ENCODE peak calls at places on chromosomes 2 and 18, in nine cellular contexts. One of them, this sample, is unnamed.
A peak's percentile ranks its signal among the peaks of the same experiment; 100 is the strongest.

GRCh38 chr2:137357641-137358040 is 592.3 kb downstream of the THSD7B start:
- DNase-seq in fibroblast of the aortic adventitia: no peak
- DNase-seq in cardiac muscle cell: no peak
- DNase-seq in aorta: no peak
- DNase-seq in stomach: no peak
- DNase-seq in colonic mucosa: no peak
- DNase-seq in K562: no peak
- DNase-seq in AG09309: no peak
- DNase-seq in endodermal cell: no peak
- DNase-seq in this sample: no peak

GRCh38 chr2:17962874-17963273 is 84.4 kb downstream of the KCNS3 start:
- DNase-seq in fibroblast of the aortic adventitia: no peak
- DNase-seq in cardiac muscle cell: no peak
- DNase-seq in aorta: no peak
- DNase-seq in stomach: no peak
- DNase-seq in colonic mucosa: no peak
- DNase-seq in K562: no peak
- DNase-seq in AG09309: no peak
- DNase-seq in endodermal cell: no peak
- DNase-seq in this sample: no peak

GRCh38 chr2:204545861-204546773 is 842 bp downstream of the PARD3B start:
- DNase-seq in fibroblast of the aortic adventitia: no peak
- DNase-seq in cardiac muscle cell: no peak
- DNase-seq in aorta: no peak
- DNase-seq in stomach: peak; percentile 48
- DNase-seq in colonic mucosa: peak; percentile 62
- DNase-seq in K562: no peak
- DNase-seq in AG09309: no peak
- DNase-seq in endodermal cell: peak; percentile 77
- DNase-seq in this sample: peak; percentile 66

GRCh38 chr2:214184461-214184860 is 226.4 kb upstream of the VWC2L start:
- DNase-seq in fibroblast of the aortic adventitia: no peak
- DNase-seq in cardiac muscle cell: no peak
- DNase-seq in aorta: no peak
- DNase-seq in stomach: no peak
- DNase-seq in colonic mucosa: no peak
- DNase-seq in K562: no peak
- DNase-seq in AG09309: no peak
- DNase-seq in endodermal cell: no peak
- DNase-seq in this sample: no peak

GRCh38 chr2:189086710-189087109 is 92.9 kb downstream of the COL5A2 start:
- DNase-seq in fibroblast of the aortic adventitia: peak; percentile 91
- DNase-seq in cardiac muscle cell: no peak
- DNase-seq in aorta: no peak
- DNase-seq in stomach: no peak
- DNase-seq in colonic mucosa: no peak
- DNase-seq in K562: no peak
- DNase-seq in AG09309: peak; percentile 50
- DNase-seq in endodermal cell: no peak
- DNase-seq in this sample: no peak

GRCh38 chr2:100730290-100730868 is 89.6 kb upstream of the NPAS2 start:
- DNase-seq in fibroblast of the aortic adventitia: peak; percentile 85
- DNase-seq in cardiac muscle cell: peak; percentile 61
- DNase-seq in aorta: peak; percentile 73
- DNase-seq in stomach: peak; percentile 74
- DNase-seq in colonic mucosa: peak; percentile 77
- DNase-seq in K562: peak; percentile 23
- DNase-seq in AG09309: no peak
- DNase-seq in endodermal cell: peak; percentile 89
- DNase-seq in this sample: no peak

GRCh38 chr2:64234785-64235184 is 90.6 kb upstream of the PELI1 start:
- DNase-seq in fibroblast of the aortic adventitia: no peak
- DNase-seq in cardiac muscle cell: no peak
- DNase-seq in aorta: no peak
- DNase-seq in stomach: no peak
- DNase-seq in colonic mucosa: no peak
- DNase-seq in K562: no peak
- DNase-seq in AG09309: no peak
- DNase-seq in endodermal cell: no peak
- DNase-seq in this sample: no peak

GRCh38 chr2:240775911-240776310 is 44.1 kb downstream of the KIF1A start:
- DNase-seq in fibroblast of the aortic adventitia: no peak
- DNase-seq in cardiac muscle cell: peak; percentile 61
- DNase-seq in aorta: no peak
- DNase-seq in stomach: no peak
- DNase-seq in colonic mucosa: no peak
- DNase-seq in K562: no peak
- DNase-seq in AG09309: no peak
- DNase-seq in endodermal cell: no peak
- DNase-seq in this sample: no peak

GRCh38 chr2:238914648-238915015 is 66.7 kb downstream of the TWIST2 start:
- DNase-seq in fibroblast of the aortic adventitia: peak; percentile 52
- DNase-seq in cardiac muscle cell: no peak
- DNase-seq in aorta: no peak
- DNase-seq in stomach: no peak
- DNase-seq in colonic mucosa: no peak
- DNase-seq in K562: no peak
- DNase-seq in AG09309: no peak
- DNase-seq in endodermal cell: no peak
- DNase-seq in this sample: no peak

GRCh38 chr2:114085992-114086391 is 196.1 kb downstream of the ACTR3 start:
- DNase-seq in fibroblast of the aortic adventitia: no peak
- DNase-seq in cardiac muscle cell: no peak
- DNase-seq in aorta: no peak
- DNase-seq in stomach: no peak
- DNase-seq in colonic mucosa: no peak
- DNase-seq in K562: no peak
- DNase-seq in AG09309: no peak
- DNase-seq in endodermal cell: no peak
- DNase-seq in this sample: no peak

GRCh38 chr2:114083717-114084387 is 194.0 kb downstream of the ACTR3 start:
- DNase-seq in fibroblast of the aortic adventitia: no peak
- DNase-seq in cardiac muscle cell: no peak
- DNase-seq in aorta: no peak
- DNase-seq in stomach: no peak
- DNase-seq in colonic mucosa: no peak
- DNase-seq in K562: no peak
- DNase-seq in AG09309: no peak
- DNase-seq in endodermal cell: no peak
- DNase-seq in this sample: no peak

GRCh38 chr2:114085238-114085637 is 195.3 kb downstream of the ACTR3 start:
- DNase-seq in fibroblast of the aortic adventitia: no peak
- DNase-seq in cardiac muscle cell: no peak
- DNase-seq in aorta: no peak
- DNase-seq in stomach: no peak
- DNase-seq in colonic mucosa: no peak
- DNase-seq in K562: no peak
- DNase-seq in AG09309: no peak
- DNase-seq in endodermal cell: no peak
- DNase-seq in this sample: no peak

GRCh38 chr2:114079366-114080004 is 189.6 kb downstream of the ACTR3 start:
- DNase-seq in fibroblast of the aortic adventitia: no peak
- DNase-seq in cardiac muscle cell: no peak
- DNase-seq in aorta: no peak
- DNase-seq in stomach: no peak
- DNase-seq in colonic mucosa: no peak
- DNase-seq in K562: no peak
- DNase-seq in AG09309: no peak
- DNase-seq in endodermal cell: no peak
- DNase-seq in this sample: no peak

GRCh38 chr2:114082731-114083433 is 193.0 kb downstream of the ACTR3 start:
- DNase-seq in fibroblast of the aortic adventitia: no peak
- DNase-seq in cardiac muscle cell: no peak
- DNase-seq in aorta: no peak
- DNase-seq in stomach: no peak
- DNase-seq in colonic mucosa: no peak
- DNase-seq in K562: no peak
- DNase-seq in AG09309: no peak
- DNase-seq in endodermal cell: no peak
- DNase-seq in this sample: peak; percentile 8
- H3K4me3 ChIP-seq in fibroblast of the aortic adventitia: no peak overlapping the region
- H3K4me3 ChIP-seq in cardiac muscle cell: no peak overlapping the region
- H3K4me3 ChIP-seq in aorta: no peak overlapping the region
- H3K4me3 ChIP-seq in stomach: no peak overlapping the region
- H3K4me3 ChIP-seq in colonic mucosa: no peak overlapping the region
- H3K4me3 ChIP-seq in K562: no peak overlapping the region
- H3K4me3 ChIP-seq in AG09309: no peak overlapping the region
- H3K4me3 ChIP-seq in endodermal cell: no peak overlapping the region
- H3K4me3 ChIP-seq in this sample: no peak overlapping the region

GRCh38 chr2:152395132-152396024 is 60.4 kb downstream of the FMNL2 start:
- DNase-seq in fibroblast of the aortic adventitia: peak; percentile 46
- DNase-seq in cardiac muscle cell: no peak
- DNase-seq in aorta: no peak
- DNase-seq in stomach: no peak
- DNase-seq in colonic mucosa: no peak
- DNase-seq in K562: no peak
- DNase-seq in AG09309: no peak
- DNase-seq in endodermal cell: no peak
- DNase-seq in this sample: no peak
- H3K4me3 ChIP-seq in fibroblast of the aortic adventitia: peak overlapping the region; percentile 52
- H3K4me3 ChIP-seq in cardiac muscle cell: no peak overlapping the region
- H3K4me3 ChIP-seq in aorta: peak overlapping the region; percentile 10
- H3K4me3 ChIP-seq in stomach: no peak overlapping the region
- H3K4me3 ChIP-seq in colonic mucosa: no peak overlapping the region
- H3K4me3 ChIP-seq in K562: no peak overlapping the region
- H3K4me3 ChIP-seq in AG09309: peak overlapping the region; percentile 32
- H3K4me3 ChIP-seq in endodermal cell: no peak overlapping the region
- H3K4me3 ChIP-seq in this sample: no peak overlapping the region

GRCh38 chr18:26312196-26312595 is 86.0 kb downstream of the TAF4B start:
- DNase-seq in fibroblast of the aortic adventitia: no peak
- DNase-seq in cardiac muscle cell: no peak
- DNase-seq in aorta: no peak
- DNase-seq in stomach: no peak
- DNase-seq in colonic mucosa: no peak
- DNase-seq in K562: no peak
- DNase-seq in AG09309: no peak
- DNase-seq in endodermal cell: peak; percentile 57
- DNase-seq in this sample: no peak
- H3K4me3 ChIP-seq in fibroblast of the aortic adventitia: no peak overlapping the region
- H3K4me3 ChIP-seq in cardiac muscle cell: no peak overlapping the region
- H3K4me3 ChIP-seq in aorta: no peak overlapping the region
- H3K4me3 ChIP-seq in stomach: no peak overlapping the region
- H3K4me3 ChIP-seq in colonic mucosa: no peak overlapping the region
- H3K4me3 ChIP-seq in K562: no peak overlapping the region
- H3K4me3 ChIP-seq in AG09309: no peak overlapping the region
- H3K4me3 ChIP-seq in endodermal cell: no peak overlapping the region
- H3K4me3 ChIP-seq in this sample: no peak overlapping the region

GRCh38 chr2:219060821-219061791 is at the start of gene IHH:
- DNase-seq in fibroblast of the aortic adventitia: no peak
- DNase-seq in cardiac muscle cell: peak; percentile 17
- DNase-seq in aorta: no peak
- DNase-seq in stomach: peak; percentile 79
- DNase-seq in colonic mucosa: peak; percentile 89
- DNase-seq in K562: no peak
- DNase-seq in AG09309: no peak
- DNase-seq in endodermal cell: peak; percentile 81
- DNase-seq in this sample: peak; percentile 90
- H3K4me3 ChIP-seq in fibroblast of the aortic adventitia: peak within 1 kb of the TSS; percentile 22
- H3K4me3 ChIP-seq in cardiac muscle cell: peak within 1 kb of the TSS; percentile 3
- H3K4me3 ChIP-seq in aorta: peak within 1 kb of the TSS; percentile 14
- H3K4me3 ChIP-seq in stomach: peak within 1 kb of the TSS; percentile 61
- H3K4me3 ChIP-seq in colonic mucosa: peak within 1 kb of the TSS; percentile 59
- H3K4me3 ChIP-seq in K562: no peak within 1 kb of the TSS
- H3K4me3 ChIP-seq in AG09309: no peak within 1 kb of the TSS
- H3K4me3 ChIP-seq in endodermal cell: peak within 1 kb of the TSS; percentile 79
- H3K4me3 ChIP-seq in this sample: peak within 1 kb of the TSS; percentile 58

GRCh38 chr2:1591978-1592907 is 152.1 kb downstream of the PXDN start:
- DNase-seq in fibroblast of the aortic adventitia: peak; percentile 88
- DNase-seq in cardiac muscle cell: peak; percentile 80
- DNase-seq in aorta: peak; percentile 88
- DNase-seq in stomach: no peak
- DNase-seq in colonic mucosa: peak; percentile 68
- DNase-seq in K562: no peak
- DNase-seq in AG09309: no peak
- DNase-seq in endodermal cell: peak; percentile 96
- DNase-seq in this sample: peak; percentile 83
- H3K4me3 ChIP-seq in fibroblast of the aortic adventitia: no peak overlapping the region
- H3K4me3 ChIP-seq in cardiac muscle cell: no peak overlapping the region
- H3K4me3 ChIP-seq in aorta: no peak overlapping the region
- H3K4me3 ChIP-seq in stomach: no peak overlapping the region
- H3K4me3 ChIP-seq in colonic mucosa: no peak overlapping the region
- H3K4me3 ChIP-seq in K562: no peak overlapping the region
- H3K4me3 ChIP-seq in AG09309: no peak overlapping the region
- H3K4me3 ChIP-seq in endodermal cell: no peak overlapping the region
- H3K4me3 ChIP-seq in this sample: no peak overlapping the region

DNA sequence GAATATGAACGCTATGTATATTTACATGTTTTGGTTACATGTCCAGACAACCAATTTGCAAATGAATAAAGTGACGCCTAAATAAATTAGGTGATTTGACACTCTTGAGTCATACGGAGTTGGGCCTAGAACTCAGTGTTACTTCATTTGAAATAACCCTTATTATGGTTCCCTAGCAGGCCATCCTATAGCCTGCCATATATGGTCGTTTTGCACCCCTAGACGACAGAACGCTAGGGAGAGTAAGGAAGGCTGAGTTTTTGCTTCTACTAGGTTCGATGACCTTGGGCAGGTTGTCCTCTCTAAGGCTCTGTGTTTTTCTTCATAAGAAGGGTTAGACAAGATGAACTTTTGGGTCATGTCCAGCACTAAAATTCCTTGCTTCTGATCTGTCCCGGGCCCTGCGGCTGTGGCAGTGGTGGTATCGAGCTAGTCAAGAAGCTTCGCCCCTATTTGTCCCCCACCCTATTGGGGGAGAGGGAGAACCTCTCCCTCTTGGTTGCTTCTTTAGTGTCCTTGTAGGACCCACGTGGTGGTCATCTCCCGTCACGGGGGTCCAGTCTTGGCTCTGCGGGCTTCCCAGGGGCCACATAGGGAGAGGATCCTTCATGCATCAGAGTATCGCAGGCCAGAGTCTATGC is 574 bp upstream of the EML4 start:
- DNase-seq in fibroblast of the aortic adventitia: no peak
- DNase-seq in cardiac muscle cell: no peak
- DNase-seq in aorta: no peak
- DNase-seq in stomach: no peak
- DNase-seq in colonic mucosa: no peak
- DNase-seq in K562: no peak
- DNase-seq in AG09309: no peak
- DNase-seq in endodermal cell: no peak
- DNase-seq in this sample: no peak
- H3K4me3 ChIP-seq in fibroblast of the aortic adventitia: peak overlapping the region; percentile 41
- H3K4me3 ChIP-seq in cardiac muscle cell: no peak overlapping the region
- H3K4me3 ChIP-seq in aorta: no peak overlapping the region
- H3K4me3 ChIP-seq in stomach: no peak overlapping the region
- H3K4me3 ChIP-seq in colonic mucosa: no peak overlapping the region
- H3K4me3 ChIP-seq in K562: no peak overlapping the region
- H3K4me3 ChIP-seq in AG09309: peak overlapping the region; percentile 5
- H3K4me3 ChIP-seq in endodermal cell: peak overlapping the region; percentile 42
- H3K4me3 ChIP-seq in this sample: no peak overlapping the region